ENCODE peak calls at places on chromosomes 1 and 21, in five cellular contexts. One of them, this sample, is unnamed. For H3K27me3, the result is how much of the 10 kb centered on the place peaks cover.

GRCh38 chr1:96880626-96881025 is 159.0 kb downstream of the PTBP2 start:
- DNase-seq in body of pancreas: no peak
- DNase-seq in H7: no peak
- DNase-seq in lower lobe of right lung: no peak
- DNase-seq in hepatocyte: no peak
- DNase-seq in this sample: no peak

GRCh38 chr1:59926381-59927243 is at the start of gene CYP2J2:
- DNase-seq in H7: peak
- DNase-seq in hepatocyte: peak
- DNase-seq in lower lobe of right lung: peak
- DNase-seq in body of pancreas: peak
- DNase-seq in this sample: peak

GRCh38 chr1:236556606-236557005 is 32.8 kb downstream of the LGALS8 start:
- DNase-seq in H7: no peak
- DNase-seq in body of pancreas: no peak
- DNase-seq in lower lobe of right lung: no peak
- DNase-seq in hepatocyte: no peak
- DNase-seq in this sample: no peak

GRCh38 chr1:966135-966602 is at the start of gene PLEKHN1:
- DNase-seq in H7: peak
- DNase-seq in hepatocyte: peak
- DNase-seq in lower lobe of right lung: no peak
- DNase-seq in body of pancreas: peak
- DNase-seq in this sample: no peak

GRCh38 chr21:39788383-39788782 is 43.4 kb downstream of the IGSF5 start:
- DNase-seq in H7: peak
- DNase-seq in hepatocyte: peak
- DNase-seq in lower lobe of right lung: peak
- DNase-seq in body of pancreas: peak
- DNase-seq in this sample: peak

GRCh38 chr1:1460540-1461130 is 10.9 kb upstream of the ATAD3B start:
- DNase-seq in body of pancreas: no peak
- DNase-seq in H7: peak
- DNase-seq in lower lobe of right lung: no peak
- DNase-seq in hepatocyte: no peak
- DNase-seq in this sample: no peak

GRCh38 chr1:98315309-98315708 is 346.2 kb upstream of the SNX7 start:
- DNase-seq in body of pancreas: no peak
- DNase-seq in H7: no peak
- DNase-seq in lower lobe of right lung: no peak
- DNase-seq in hepatocyte: no peak
- DNase-seq in this sample: no peak

GRCh38 chr1:161197560-161198205 is 1.2 kb downstream of the ADAMTS4 start:
- DNase-seq in H7: no peak
- DNase-seq in body of pancreas: no peak
- DNase-seq in hepatocyte: no peak
- DNase-seq in lower lobe of right lung: no peak
- DNase-seq in this sample: no peak

GRCh38 chr1:2819429-2819828 is 17.9 kb upstream of the TTC34 start:
- DNase-seq in body of pancreas: no peak
- DNase-seq in lower lobe of right lung: peak
- DNase-seq in hepatocyte: no peak
- DNase-seq in H7: no peak
- DNase-seq in this sample: peak

GRCh38 chr1:170592591-170593111 is 60.7 kb downstream of the GORAB start:
- DNase-seq in body of pancreas: no peak
- DNase-seq in lower lobe of right lung: no peak
- DNase-seq in H7: no peak
- DNase-seq in hepatocyte: no peak
- DNase-seq in this sample: no peak

GRCh38 chr1:210233216-210233494 is 559 bp downstream of the SERTAD4 start:
- DNase-seq in H7: no peak
- DNase-seq in lower lobe of right lung: no peak
- DNase-seq in hepatocyte: peak
- DNase-seq in body of pancreas: no peak
- DNase-seq in this sample: no peak

GRCh38 chr1:185895208-185895900 is 161.2 kb downstream of the HMCN1 start:
- DNase-seq in lower lobe of right lung: no peak
- DNase-seq in H7: no peak
- DNase-seq in body of pancreas: no peak
- DNase-seq in hepatocyte: no peak
- DNase-seq in this sample: no peak

GRCh38 chr1:158564608-158565007 is 5.8 kb downstream of the OR6P1 start:
- DNase-seq in H7: no peak
- DNase-seq in lower lobe of right lung: no peak
- DNase-seq in body of pancreas: no peak
- DNase-seq in hepatocyte: no peak
- DNase-seq in this sample: no peak

GRCh38 chr21:43733060-43733459 is 14.1 kb downstream of the PDXK start:
- DNase-seq in lower lobe of right lung: no peak
- DNase-seq in hepatocyte: no peak
- DNase-seq in body of pancreas: no peak
- DNase-seq in H7: no peak
- DNase-seq in this sample: no peak

DNA sequence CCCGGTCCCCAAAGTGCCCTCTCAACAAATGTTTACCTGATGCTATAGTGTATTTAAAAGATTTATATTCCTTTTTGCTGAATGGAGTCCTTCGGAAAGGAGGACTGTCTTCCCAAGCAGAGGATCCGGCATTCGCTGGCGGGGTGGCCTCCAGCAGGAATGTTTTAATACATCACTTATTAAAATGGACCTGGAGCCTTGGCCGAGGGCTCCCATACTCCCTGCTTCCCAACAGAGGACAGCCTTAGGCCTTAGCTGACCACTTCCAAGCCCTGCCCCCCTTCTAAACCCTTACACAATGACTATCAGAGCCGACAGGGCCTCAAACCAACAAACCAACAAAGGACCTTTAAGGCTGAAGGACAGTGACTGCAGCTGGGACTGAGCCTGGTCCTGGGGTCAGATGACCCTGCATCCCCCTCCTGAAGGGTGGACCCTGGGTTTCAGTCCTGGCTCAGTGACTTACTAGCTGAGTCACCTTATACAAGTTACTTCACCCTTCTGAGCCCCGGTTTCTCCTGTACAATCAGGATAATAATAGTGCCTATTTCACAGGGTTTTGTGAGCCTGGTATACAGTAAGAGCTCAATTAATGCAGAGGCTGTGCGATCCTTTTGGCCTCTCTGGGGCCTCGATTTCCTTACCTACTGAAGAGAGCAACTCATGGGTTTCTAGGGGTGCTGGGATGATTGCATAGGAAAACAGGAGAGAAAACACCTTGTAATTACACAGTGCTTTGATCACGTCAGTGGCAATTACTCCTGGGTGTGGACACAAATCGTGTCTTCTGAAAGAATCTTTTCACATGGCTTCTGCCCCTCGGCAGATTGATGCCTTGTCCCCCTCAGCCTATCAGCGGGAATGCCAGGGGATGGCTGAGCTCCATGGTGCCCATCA is 5.5 kb downstream of the CAMK2N1 start:
- DNase-seq in H7: no peak
- DNase-seq in hepatocyte: peak
- DNase-seq in body of pancreas: peak
- DNase-seq in lower lobe of right lung: no peak
- DNase-seq in this sample: no peak
- H3K4me3 ChIP-seq in H7: no peak
- H3K4me3 ChIP-seq in hepatocyte: no peak
- H3K4me3 ChIP-seq in body of pancreas: no peak
- H3K4me3 ChIP-seq in lower lobe of right lung: no peak
- H3K4me3 ChIP-seq in this sample: no peak

DNA sequence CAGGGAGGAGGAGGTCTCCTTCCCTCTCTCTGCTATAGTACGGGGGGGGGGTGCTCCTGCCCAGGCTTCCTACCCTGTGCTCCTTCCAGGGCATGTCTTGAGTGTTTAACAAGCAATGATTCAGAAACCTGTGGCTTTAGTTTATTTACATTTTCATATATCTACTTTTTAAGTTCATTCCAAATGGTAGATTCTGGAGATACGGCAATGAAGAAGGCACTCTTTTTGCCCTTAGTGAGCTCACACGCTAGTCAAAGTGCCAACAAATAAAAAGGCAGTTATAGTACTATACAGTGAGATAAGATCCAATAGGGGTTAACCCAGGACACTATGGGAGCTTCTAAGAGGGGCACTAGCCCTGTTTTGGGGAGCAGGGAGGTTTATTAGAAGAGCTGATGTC is 169.3 kb upstream of the CACNA1E start:
- DNase-seq in H7: no peak
- DNase-seq in body of pancreas: no peak
- DNase-seq in lower lobe of right lung: no peak
- DNase-seq in hepatocyte: no peak
- DNase-seq in this sample: no peak
- H3K27me3 ChIP-seq in H7: half or more
- H3K27me3 ChIP-seq in body of pancreas: under half
- H3K27me3 ChIP-seq in lower lobe of right lung: under half
- H3K27me3 ChIP-seq in hepatocyte: half or more
- H3K27me3 ChIP-seq in this sample: under half

GRCh38 chr1:53892911-53893310 is 1.1 kb upstream of the DIO1 start:
- DNase-seq in hepatocyte: no peak
- DNase-seq in H7: no peak
- DNase-seq in lower lobe of right lung: peak
- DNase-seq in body of pancreas: no peak
- DNase-seq in this sample: peak

GRCh38 chr1:53894644-53895043 is 657 bp downstream of the DIO1 start:
- DNase-seq in body of pancreas: no peak
- DNase-seq in H7: no peak
- DNase-seq in lower lobe of right lung: no peak
- DNase-seq in hepatocyte: no peak
- DNase-seq in this sample: no peak

GRCh38 chr1:53893999-53894636 is at the start of gene DIO1:
- DNase-seq in hepatocyte: peak
- DNase-seq in body of pancreas: no peak
- DNase-seq in H7: peak
- DNase-seq in lower lobe of right lung: no peak
- DNase-seq in this sample: no peak

GRCh38 chr1:53896673-53897229 is 2.8 kb downstream of the DIO1 start:
- DNase-seq in hepatocyte: peak
- DNase-seq in lower lobe of right lung: no peak
- DNase-seq in body of pancreas: no peak
- DNase-seq in H7: no peak
- DNase-seq in this sample: no peak

GRCh38 chr1:53895421-53895820 is 1.4 kb downstream of the DIO1 start:
- DNase-seq in body of pancreas: no peak
- DNase-seq in H7: no peak
- DNase-seq in hepatocyte: no peak
- DNase-seq in lower lobe of right lung: no peak
- DNase-seq in this sample: no peak
- H3K4me3 ChIP-seq in body of pancreas: no peak
- H3K4me3 ChIP-seq in H7: no peak
- H3K4me3 ChIP-seq in hepatocyte: no peak
- H3K4me3 ChIP-seq in lower lobe of right lung: no peak
- H3K4me3 ChIP-seq in this sample: no peak

GRCh38 chr1:25907473-25908058 is 1.3 kb upstream of the STMN1 start:
- DNase-seq in H7: no peak
- DNase-seq in hepatocyte: no peak
- DNase-seq in body of pancreas: no peak
- DNase-seq in lower lobe of right lung: no peak
- DNase-seq in this sample: no peak

GRCh38 chr1:25906644-25907300 is 553 bp upstream of the STMN1 start:
- DNase-seq in hepatocyte: peak
- DNase-seq in H7: peak
- DNase-seq in body of pancreas: peak
- DNase-seq in lower lobe of right lung: peak
- DNase-seq in this sample: no peak

GRCh38 chr1:25905680-25906643 is at the start of gene STMN1:
- DNase-seq in H7: peak
- DNase-seq in lower lobe of right lung: peak
- DNase-seq in body of pancreas: peak
- DNase-seq in hepatocyte: peak
- DNase-seq in this sample: peak

GRCh38 chr1:25903986-25904385 is 2.2 kb downstream of the STMN1 start:
- DNase-seq in body of pancreas: no peak
- DNase-seq in H7: no peak
- DNase-seq in lower lobe of right lung: no peak
- DNase-seq in hepatocyte: no peak
- DNase-seq in this sample: no peak

GRCh38 chr1:25904942-25905679 is 1.1 kb downstream of the STMN1 start:
- DNase-seq in H7: peak
- DNase-seq in lower lobe of right lung: peak
- DNase-seq in body of pancreas: peak
- DNase-seq in hepatocyte: peak
- DNase-seq in this sample: peak
- H3K27me3 ChIP-seq in H7: under half
- H3K27me3 ChIP-seq in lower lobe of right lung: under half
- H3K27me3 ChIP-seq in body of pancreas: under half
- H3K27me3 ChIP-seq in hepatocyte: under half
- H3K27me3 ChIP-seq in this sample: under half

GRCh38 chr1:201014816-201015200 is 8.7 kb downstream of the KIF21B start:
- DNase-seq in body of pancreas: no peak
- DNase-seq in H7: no peak
- DNase-seq in hepatocyte: no peak
- DNase-seq in lower lobe of right lung: no peak
- DNase-seq in this sample: no peak
- H3K4me3 ChIP-seq in body of pancreas: no peak
- H3K4me3 ChIP-seq in H7: no peak
- H3K4me3 ChIP-seq in hepatocyte: no peak
- H3K4me3 ChIP-seq in lower lobe of right lung: no peak
- H3K4me3 ChIP-seq in this sample: no peak

This sample was measured in heart right ventricle.